ENCODE peak calls at places on chromosome 3, in four cellular contexts. J is ELR; L is stimulated activated CD4-positive, alpha-beta T cell treated with anti-CD3 and anti-CD28 coated beads, Interleukin-1b, Interleukin-23, amount 100 ng/mL, for 4 hours; A is GM10248. S is an unnamed sample.
A peak's percentile ranks its signal among the peaks of the same experiment; 100 is the strongest.

GRCh38 chr3:53238051-53238850 is 17.6 kb downstream of the TKT start:
- DNase-seq in J (peak; percentile 96), A (no peak), L (no peak), S (peak; percentile 45)

GRCh38 chr3:70716832-70717231 is 404.4 kb upstream of the MDFIC2 start:
- DNase-seq in J (peak; percentile 54), A (no peak), L (no peak), S (no peak)

GRCh38 chr3:156469456-156469855 is 85.5 kb downstream of the SSR3 start:
- DNase-seq in L (no peak), J (no peak), A (no peak), S (no peak)

GRCh38 chr3:38114875-38115644 is 21.9 kb downstream of the ACAA1 start:
- DNase-seq in A (no peak), L (no peak), J (no peak), S (no peak)

GRCh38 chr3:51982352-51982837 is 940 bp upstream of the ACY1 start:
- DNase-seq in J (peak; percentile 65), A (peak; percentile 76), L (no peak), S (no peak)

GRCh38 chr3:125967156-125967555 is 1.8 kb upstream of the ROPN1B start:
- DNase-seq in A (no peak), L (no peak), J (no peak), S (no peak)

GRCh38 chr3:38454179-38454883 is 641 bp downstream of the ACVR2B start:
- DNase-seq in L (peak; percentile 22), J (peak; percentile 45), A (peak; percentile 53), S (no peak)

GRCh38 chr3:184156522-184156955 is 1.4 kb downstream of the DVL3 start:
- DNase-seq in J (peak; percentile 55), A (peak; percentile 49), L (no peak), S (peak; percentile 81)

GRCh38 chr3:197196192-197196591 is 102.2 kb downstream of the DLG1 start:
- DNase-seq in A (no peak), L (no peak), J (no peak), S (no peak)

GRCh38 chr3:98778852-98779379 is 15.8 kb downstream of the ST3GAL6 start:
- DNase-seq in L (no peak), J (peak; percentile 76), A (no peak), S (no peak)

GRCh38 chr3:157329541-157329940 is 107.1 kb upstream of the PTX3 start:
- DNase-seq in J (peak; percentile 18), A (no peak), L (no peak), S (no peak)

GRCh38 chr3:143736651-143737050 is 111.6 kb downstream of the SLC9A9 start:
- DNase-seq in L (no peak), A (no peak), J (peak; percentile 12), S (no peak)

GRCh38 chr3:8579101-8579500 is 65.5 kb downstream of the SSUH2 start:
- DNase-seq in A (peak; percentile 45), J (no peak), L (no peak), S (no peak)

GRCh38 chr3:97360804-97361203 is 403.8 kb upstream of the ARL6 start:
- DNase-seq in A (no peak), J (no peak), L (no peak), S (no peak)

GRCh38 chr3:106820726-106821362 is 556.4 kb upstream of the CCDC54 start:
- DNase-seq in A (no peak), L (no peak), J (no peak), S (no peak)

GRCh38 chr3:115518100-115518852 is 105.0 kb upstream of the GAP43 start:
- DNase-seq in L (no peak), J (peak; percentile 53), A (no peak), S (peak; percentile 77)

GRCh38 chr3:172163320-172163719 is 123.9 kb downstream of the FNDC3B start:
- DNase-seq in A (no peak), L (no peak), J (no peak), S (no peak)

GRCh38 chr3:114221165-114221880 is 16.1 kb downstream of the ZNF80 start:
- DNase-seq in J (no peak), A (no peak), L (no peak), S (no peak)

GRCh38 chr3:186915808-186916796 is 14.2 kb upstream of the ST6GAL1 start:
- DNase-seq in L (no peak), A (no peak), J (no peak), S (no peak)

GRCh38 chr3:24305795-24306467 is 188.7 kb downstream of the THRB start:
- DNase-seq in L (no peak), J (no peak), A (no peak), S (no peak)

S was measured in aorta.